ENCODE peak calls at places on chromosomes 7 and 10, in four cellular contexts. One of them, this sample, is unnamed.

GRCh38 chr7:41333506-41333905 is 369.4 kb downstream of the INHBA start:
- DNase-seq in K562: no peak
- DNase-seq in HepG2: no peak
- DNase-seq in GM12878: no peak
- DNase-seq in this sample: no peak

GRCh38 chr7:48255046-48255445 is 83.8 kb downstream of the ABCA13 start:
- DNase-seq in GM12878: peak
- DNase-seq in HepG2: no peak
- DNase-seq in K562: no peak
- DNase-seq in this sample: no peak

GRCh38 chr10:63553031-63553430 is 31.8 kb downstream of the REEP3 start:
- DNase-seq in GM12878: no peak
- DNase-seq in K562: no peak
- DNase-seq in HepG2: no peak
- DNase-seq in this sample: no peak

GRCh38 chr7:71829499-71829898 is 582.6 kb downstream of the CALN1 start:
- DNase-seq in GM12878: no peak
- DNase-seq in K562: no peak
- DNase-seq in HepG2: no peak
- DNase-seq in this sample: no peak

GRCh38 chr10:48695636-48696534 is 11.2 kb downstream of the WDFY4 start:
- DNase-seq in GM12878: no peak
- DNase-seq in HepG2: no peak
- DNase-seq in K562: no peak
- DNase-seq in this sample: no peak

GRCh38 chr10:77973276-77973675 is 46.7 kb upstream of the DLG5 start:
- DNase-seq in K562: no peak
- DNase-seq in GM12878: no peak
- DNase-seq in HepG2: no peak
- DNase-seq in this sample: no peak

GRCh38 chr10:13100349-13101294 is 659 bp downstream of the OPTN start:
- DNase-seq in HepG2: peak
- DNase-seq in K562: peak
- DNase-seq in GM12878: no peak
- DNase-seq in this sample: peak

GRCh38 chr10:32960022-32960421 is 2.0 kb upstream of the ITGB1 start:
- DNase-seq in GM12878: no peak
- DNase-seq in K562: no peak
- DNase-seq in HepG2: no peak
- DNase-seq in this sample: no peak

GRCh38 chr7:67311901-67312300 is 315.3 kb downstream of the TYW1 start:
- DNase-seq in HepG2: no peak
- DNase-seq in K562: no peak
- DNase-seq in GM12878: no peak
- DNase-seq in this sample: no peak

GRCh38 chr10:130138479-130138866 is 2.3 kb downstream of the GLRX3 start:
- DNase-seq in HepG2: peak
- DNase-seq in GM12878: no peak
- DNase-seq in K562: peak
- DNase-seq in this sample: no peak

GRCh38 chr7:85074-85945 is 107.1 kb upstream of the FAM20C start:
- DNase-seq in GM12878: no peak
- DNase-seq in HepG2: no peak
- DNase-seq in K562: no peak
- DNase-seq in this sample: no peak

GRCh38 chr10:28801869-28802268 is 124.5 kb downstream of the BAMBI start:
- DNase-seq in GM12878: no peak
- DNase-seq in K562: no peak
- DNase-seq in HepG2: no peak
- DNase-seq in this sample: no peak

GRCh38 chr10:88270871-88271713 is 312.0 kb downstream of the RNLS start:
- DNase-seq in HepG2: no peak
- DNase-seq in GM12878: peak
- DNase-seq in K562: no peak
- DNase-seq in this sample: no peak

GRCh38 chr10:88831709-88832108 is 19.9 kb downstream of the ANKRD22 start:
- DNase-seq in HepG2: no peak
- DNase-seq in K562: no peak
- DNase-seq in GM12878: no peak
- DNase-seq in this sample: no peak

GRCh38 chr7:100220833-100221718 is 1.3 kb downstream of the PVRIG start:
- DNase-seq in HepG2: no peak
- DNase-seq in GM12878: peak
- DNase-seq in K562: no peak
- DNase-seq in this sample: no peak

GRCh38 chr7:75033826-75034225 is 39.8 kb downstream of the RCC1L start:
- DNase-seq in K562: no peak
- DNase-seq in GM12878: no peak
- DNase-seq in HepG2: no peak
- DNase-seq in this sample: no peak

GRCh38 chr10:98170249-98171117 is 36.0 kb downstream of the R3HCC1L start:
- DNase-seq in GM12878: peak
- DNase-seq in K562: peak
- DNase-seq in HepG2: peak
- DNase-seq in this sample: peak

GRCh38 chr10:99941942-99942835 is 67.6 kb downstream of the DNMBP start:
- DNase-seq in HepG2: no peak
- DNase-seq in GM12878: no peak
- DNase-seq in K562: no peak
- DNase-seq in this sample: no peak

GRCh38 chr7:125561006-125561405 is 631.4 kb upstream of the POT1 start:
- DNase-seq in HepG2: no peak
- DNase-seq in K562: no peak
- DNase-seq in GM12878: no peak
- DNase-seq in this sample: no peak

GRCh38 chr10:116132716-116133420 is 140.1 kb downstream of the GFRA1 start:
- DNase-seq in GM12878: no peak
- DNase-seq in HepG2: no peak
- DNase-seq in K562: no peak
- DNase-seq in this sample: no peak

GRCh38 chr10:116866987-116867595 is 17.8 kb downstream of the ENO4 start:
- DNase-seq in K562: no peak
- DNase-seq in GM12878: no peak
- DNase-seq in HepG2: no peak
- DNase-seq in this sample: no peak

GRCh38 chr10:18582803-18583202 is 68.6 kb downstream of the NSUN6 start:
- DNase-seq in K562: no peak
- DNase-seq in HepG2: no peak
- DNase-seq in GM12878: no peak
- DNase-seq in this sample: no peak

GRCh38 chr10:132027423-132027983 is 38.2 kb upstream of the JAKMIP3 start:
- DNase-seq in HepG2: peak
- DNase-seq in K562: no peak
- DNase-seq in GM12878: no peak
- DNase-seq in this sample: no peak

GRCh38 chr10:30882281-30882680 is 149.4 kb downstream of the ZNF438 start:
- DNase-seq in K562: no peak
- DNase-seq in HepG2: no peak
- DNase-seq in GM12878: no peak
- DNase-seq in this sample: no peak

GRCh38 chr10:110273474-110273873 is 31.2 kb downstream of the SMNDC1 start:
- DNase-seq in HepG2: peak
- DNase-seq in K562: no peak
- DNase-seq in GM12878: peak
- DNase-seq in this sample: no peak

GRCh38 chr7:122311280-122311679 is 6.7 kb upstream of the FEZF1 start:
- DNase-seq in GM12878: no peak
- DNase-seq in K562: no peak
- DNase-seq in HepG2: no peak
- DNase-seq in this sample: no peak

GRCh38 chr10:113563306-113564088 is 10.6 kb downstream of the HABP2 start:
- DNase-seq in HepG2: peak
- DNase-seq in K562: peak
- DNase-seq in GM12878: no peak
- DNase-seq in this sample: peak

GRCh38 chr7:8931906-8932646 is 498.7 kb downstream of the NXPH1 start:
- DNase-seq in K562: no peak
- DNase-seq in HepG2: no peak
- DNase-seq in GM12878: no peak
- DNase-seq in this sample: no peak

GRCh38 chr10:61682323-61682722 is 19.6 kb downstream of the CABCOCO1 start:
- DNase-seq in GM12878: no peak
- DNase-seq in HepG2: no peak
- DNase-seq in K562: no peak
- DNase-seq in this sample: no peak

GRCh38 chr7:50069613-50070012 is 23.4 kb downstream of the ZPBP start:
- DNase-seq in HepG2: peak
- DNase-seq in K562: no peak
- DNase-seq in GM12878: peak
- DNase-seq in this sample: no peak

DNA sequence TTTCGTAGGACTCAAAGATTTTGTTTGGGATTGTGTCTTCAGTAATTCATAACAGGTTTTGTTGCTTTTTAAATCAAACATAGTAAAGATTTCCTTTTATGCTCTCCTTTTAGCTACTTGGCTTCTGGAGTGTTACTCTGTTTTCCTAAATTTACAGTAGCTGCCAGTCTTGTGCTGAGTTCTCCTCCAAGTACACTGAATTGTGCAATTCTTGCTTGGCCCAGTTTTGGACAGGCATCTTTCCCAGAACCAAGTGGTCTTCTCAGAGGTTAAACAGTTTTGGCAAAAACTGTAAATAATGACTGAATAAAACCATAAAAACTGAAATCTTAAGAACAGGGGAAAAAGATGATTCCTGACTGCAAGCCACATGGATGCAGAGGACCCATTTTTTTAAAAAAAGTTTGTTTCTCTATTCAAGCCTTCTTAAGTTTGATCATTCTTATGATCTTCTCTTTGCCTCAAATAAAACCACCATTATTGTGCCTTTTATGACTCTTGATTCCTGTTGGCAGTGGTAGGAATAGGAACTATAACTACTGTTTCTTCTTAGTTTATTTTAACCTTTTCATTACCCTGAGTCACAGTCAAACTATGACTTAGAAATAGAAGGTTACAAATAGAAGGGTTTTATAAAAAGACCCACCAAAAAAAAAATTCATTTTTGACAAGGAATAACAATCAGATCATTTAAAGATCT is 88.0 kb downstream of the MDFIC start:
- DNase-seq in K562: no peak
- DNase-seq in HepG2: no peak
- DNase-seq in GM12878: no peak
- DNase-seq in this sample: no peak
- TF ChIP-seq TARDBP in K562: no peak
- TF ChIP-seq TARDBP in HepG2: no peak
- TF ChIP-seq TARDBP in GM12878: no peak
- TF ChIP-seq TARDBP in this sample: no peak

GRCh38 chr10:50384839-50385238 is 133.5 kb upstream of the ASAH2 start:
- DNase-seq in K562: no peak
- DNase-seq in GM12878: no peak
- DNase-seq in HepG2: no peak
- DNase-seq in this sample: no peak
- TF ChIP-seq TARDBP in K562: no peak
- TF ChIP-seq TARDBP in GM12878: no peak
- TF ChIP-seq TARDBP in HepG2: no peak
- TF ChIP-seq TARDBP in this sample: no peak

GRCh38 chr10:127266431-127266830 is 70.0 kb upstream of the INSYN2A start:
- DNase-seq in GM12878: no peak
- DNase-seq in K562: no peak
- DNase-seq in HepG2: no peak
- DNase-seq in this sample: no peak
- TF ChIP-seq TARDBP in GM12878: no peak
- TF ChIP-seq TARDBP in K562: no peak
- TF ChIP-seq TARDBP in HepG2: no peak
- TF ChIP-seq TARDBP in this sample: no peak

GRCh38 chr7:131690446-131690845 is 134.0 kb upstream of the PODXL start:
- DNase-seq in GM12878: no peak
- DNase-seq in K562: no peak
- DNase-seq in HepG2: no peak
- DNase-seq in this sample: no peak

GRCh38 chr7:131688738-131689661 is 132.6 kb upstream of the PODXL start:
- DNase-seq in HepG2: peak
- DNase-seq in K562: peak
- DNase-seq in GM12878: no peak
- DNase-seq in this sample: peak

GRCh38 chr7:131691454-131692130 is 135.2 kb upstream of the PODXL start:
- DNase-seq in GM12878: no peak
- DNase-seq in K562: no peak
- DNase-seq in HepG2: no peak
- DNase-seq in this sample: no peak

GRCh38 chr7:131689662-131690234 is 133.3 kb upstream of the PODXL start:
- DNase-seq in K562: no peak
- DNase-seq in GM12878: no peak
- DNase-seq in HepG2: no peak
- DNase-seq in this sample: no peak

GRCh38 chr7:131692131-131692960 is 135.9 kb upstream of the PODXL start:
- DNase-seq in HepG2: peak
- DNase-seq in GM12878: no peak
- DNase-seq in K562: peak
- DNase-seq in this sample: peak
- TF ChIP-seq TARDBP in HepG2: no peak
- TF ChIP-seq TARDBP in GM12878: no peak
- TF ChIP-seq TARDBP in K562: no peak
- TF ChIP-seq TARDBP in this sample: no peak

GRCh38 chr10:119542990-119543813 is 683 bp upstream of the RGS10 start:
- DNase-seq in HepG2: peak
- DNase-seq in GM12878: no peak
- DNase-seq in K562: peak
- DNase-seq in this sample: peak
- TF ChIP-seq TARDBP in HepG2: peak
- TF ChIP-seq TARDBP in GM12878: no peak
- TF ChIP-seq TARDBP in K562: peak
- TF ChIP-seq TARDBP in this sample: no peak

GRCh38 chr10:79176052-79176501 is 107.3 kb downstream of the ZMIZ1 start:
- DNase-seq in K562: no peak
- DNase-seq in GM12878: no peak
- DNase-seq in HepG2: no peak
- DNase-seq in this sample: no peak
- TF ChIP-seq TARDBP in K562: no peak
- TF ChIP-seq TARDBP in GM12878: no peak
- TF ChIP-seq TARDBP in HepG2: no peak
- TF ChIP-seq TARDBP in this sample: no peak

GRCh38 chr10:120951288-120951687 is 100.1 kb downstream of the WDR11 start:
- DNase-seq in HepG2: no peak
- DNase-seq in K562: no peak
- DNase-seq in GM12878: no peak
- DNase-seq in this sample: no peak

GRCh38 chr10:120948889-120949382 is 97.8 kb downstream of the WDR11 start:
- DNase-seq in HepG2: peak
- DNase-seq in GM12878: no peak
- DNase-seq in K562: peak
- DNase-seq in this sample: peak

GRCh38 chr10:120949511-120950102 is 98.4 kb downstream of the WDR11 start:
- DNase-seq in K562: no peak
- DNase-seq in HepG2: no peak
- DNase-seq in GM12878: no peak
- DNase-seq in this sample: no peak

GRCh38 chr10:120946497-120946896 is 95.3 kb downstream of the WDR11 start:
- DNase-seq in HepG2: no peak
- DNase-seq in K562: no peak
- DNase-seq in GM12878: no peak
- DNase-seq in this sample: no peak

GRCh38 chr10:120950103-120950561 is 99.0 kb downstream of the WDR11 start:
- DNase-seq in GM12878: no peak
- DNase-seq in HepG2: no peak
- DNase-seq in K562: no peak
- DNase-seq in this sample: peak
- TF ChIP-seq TARDBP in GM12878: no peak
- TF ChIP-seq TARDBP in HepG2: no peak
- TF ChIP-seq TARDBP in K562: no peak
- TF ChIP-seq TARDBP in this sample: no peak